ENCODE peak calls at places on chromosomes 7 and 10, in six cellular contexts. J, A, G, F, S and C are unnamed samples.

GRCh38 chr7:139775829-139776266 is 1.9 kb downstream of the HIPK2 start:
- DNase-seq in J (no peak), A (peak), G (peak), F (peak), S (peak), C (peak)

GRCh38 chr7:157851501-157852067 is 514.8 kb downstream of the DNAJB6 start:
- DNase-seq in J (no peak), A (peak), G (no peak), F (no peak), S (no peak), C (peak)

GRCh38 chr10:132714906-132715790 is 70.8 kb downstream of the NKX6-2 start:
- DNase-seq in J (no peak), A (peak), G (no peak), F (no peak), S (no peak), C (peak)

GRCh38 chr7:34497153-34497777 is 160.8 kb upstream of the NPSR1 start:
- DNase-seq in J (no peak), A (no peak), G (peak), F (no peak), S (no peak), C (no peak)

GRCh38 chr10:60289800-60290199 is 99.9 kb downstream of the ANK3 start:
- DNase-seq in J (no peak), A (no peak), G (no peak), F (no peak), S (no peak), C (no peak)

GRCh38 chr7:36080843-36081242 is 72.2 kb upstream of the EEPD1 start:
- DNase-seq in J (no peak), A (no peak), G (no peak), F (no peak), S (no peak), C (no peak)

GRCh38 chr7:35415411-35415822 is 161.5 kb upstream of the TBX20 start:
- DNase-seq in J (peak), A (peak), G (no peak), F (no peak), S (no peak), C (no peak)

GRCh38 chr7:155470686-155471638 is 13.0 kb downstream of the EN2 start:
- DNase-seq in J (no peak), A (no peak), G (no peak), F (no peak), S (no peak), C (no peak)

GRCh38 chr10:87060280-87060928 is 34.2 kb downstream of the GLUD1 start:
- DNase-seq in J (no peak), A (no peak), G (no peak), F (no peak), S (no peak), C (no peak)

GRCh38 chr10:95229724-95230627 is 35.9 kb downstream of the ACSM6 start:
- DNase-seq in J (peak), A (no peak), G (peak), F (no peak), S (peak), C (no peak)

GRCh38 chr7:140334341-140335057 is 63.8 kb downstream of the SLC37A3 start:
- DNase-seq in J (no peak), A (no peak), G (no peak), F (no peak), S (no peak), C (no peak)

GRCh38 chr7:74396993-74397392 is 56.7 kb upstream of the GTF2IRD1 start:
- DNase-seq in J (no peak), A (no peak), G (no peak), F (no peak), S (no peak), C (no peak)

GRCh38 chr7:96183163-96183562 is 138.7 kb downstream of the SLC25A13 start:
- DNase-seq in J (no peak), A (no peak), G (no peak), F (no peak), S (no peak), C (no peak)

GRCh38 chr7:116152276-116152675 is 58.1 kb upstream of the TES start:
- DNase-seq in J (no peak), A (no peak), G (no peak), F (no peak), S (no peak), C (no peak)

GRCh38 chr10:61781969-61782403 is 119.3 kb downstream of the CABCOCO1 start:
- DNase-seq in J (no peak), A (no peak), G (no peak), F (no peak), S (peak), C (no peak)

GRCh38 chr10:102118867-102119266 is 1.3 kb downstream of the LDB1 start:
- DNase-seq in J (no peak), A (peak), G (no peak), F (peak), S (peak), C (no peak)

GRCh38 chr7:128236924-128237586 is 4.0 kb upstream of the LEP start:
- DNase-seq in J (no peak), A (no peak), G (peak), F (no peak), S (peak), C (no peak)

GRCh38 chr7:27560706-27561235 is 101.9 kb downstream of the HIBADH start:
- DNase-seq in J (no peak), A (no peak), G (no peak), F (no peak), S (peak), C (no peak)

GRCh38 chr7:41732279-41733062 is 29.6 kb upstream of the INHBA start:
- DNase-seq in J (no peak), A (no peak), G (no peak), F (no peak), S (peak), C (no peak)

GRCh38 chr7:54426406-54426805 is 115.8 kb upstream of the VSTM2A start:
- DNase-seq in J (no peak), A (no peak), G (no peak), F (no peak), S (no peak), C (no peak)

GRCh38 chr7:34313289-34313688 is 344.7 kb upstream of the NPSR1 start:
- DNase-seq in J (no peak), A (no peak), G (no peak), F (no peak), S (peak), C (no peak)

GRCh38 chr7:64951250-64951848 is 39.5 kb downstream of the ZNF117 start:
- DNase-seq in J (no peak), A (no peak), G (peak), F (no peak), S (peak), C (no peak)

DNA sequence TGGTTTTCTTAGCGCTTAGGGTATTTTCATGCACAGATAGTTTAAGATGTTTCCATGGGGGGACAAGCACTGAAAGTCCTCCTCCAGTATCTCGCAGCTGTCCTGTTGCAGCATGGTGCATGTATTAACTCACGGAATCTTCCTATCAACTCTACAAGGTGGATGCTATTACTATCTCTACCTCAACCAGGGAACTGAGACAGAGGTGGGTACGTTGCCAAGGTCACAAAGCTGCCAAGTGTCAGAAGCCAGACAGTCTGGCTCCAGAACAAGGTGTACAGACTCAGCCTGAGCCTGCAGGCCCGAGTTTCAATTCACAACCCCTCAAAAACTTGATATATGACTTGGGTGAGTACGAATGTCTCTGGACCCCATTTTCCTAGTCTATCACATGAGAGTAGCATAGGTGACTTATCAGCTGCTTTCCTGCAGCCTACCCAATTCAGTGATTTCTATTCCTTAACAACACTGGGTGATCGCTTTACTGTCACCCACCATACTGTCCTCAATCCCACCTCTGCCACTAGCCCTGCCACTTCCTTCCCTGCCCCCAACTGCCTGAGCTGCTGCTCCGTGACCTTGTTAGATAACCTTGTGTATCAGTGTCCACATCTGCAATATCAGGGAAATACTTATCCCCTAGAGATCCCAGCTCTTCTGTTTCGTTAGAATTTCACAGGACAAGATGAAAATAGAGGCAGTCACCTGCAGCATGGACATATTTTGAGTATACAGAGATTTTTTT is 92.1 kb downstream of the ABCC2 start:
- DNase-seq in J (no peak), A (no peak), G (no peak), F (no peak), S (no peak), C (no peak)
- TF ChIP-seq POLR2A in J (no peak), A (no peak), G (no peak), F (no peak), S (no peak), C (no peak)

GRCh38 chr10:100746413-100746931 is 1.1 kb downstream of the PAX2 start:
- DNase-seq in J (no peak), A (no peak), G (no peak), F (no peak), S (no peak), C (no peak)

GRCh38 chr10:100748251-100749058 is 3.1 kb downstream of the PAX2 start:
- DNase-seq in J (no peak), A (no peak), G (no peak), F (no peak), S (no peak), C (no peak)

GRCh38 chr10:100745882-100746412 is 565 bp downstream of the PAX2 start:
- DNase-seq in J (no peak), A (no peak), G (no peak), F (no peak), S (no peak), C (no peak)

GRCh38 chr10:100747826-100748231 is 2.4 kb downstream of the PAX2 start:
- DNase-seq in J (no peak), A (no peak), G (no peak), F (no peak), S (no peak), C (no peak)

DNA sequence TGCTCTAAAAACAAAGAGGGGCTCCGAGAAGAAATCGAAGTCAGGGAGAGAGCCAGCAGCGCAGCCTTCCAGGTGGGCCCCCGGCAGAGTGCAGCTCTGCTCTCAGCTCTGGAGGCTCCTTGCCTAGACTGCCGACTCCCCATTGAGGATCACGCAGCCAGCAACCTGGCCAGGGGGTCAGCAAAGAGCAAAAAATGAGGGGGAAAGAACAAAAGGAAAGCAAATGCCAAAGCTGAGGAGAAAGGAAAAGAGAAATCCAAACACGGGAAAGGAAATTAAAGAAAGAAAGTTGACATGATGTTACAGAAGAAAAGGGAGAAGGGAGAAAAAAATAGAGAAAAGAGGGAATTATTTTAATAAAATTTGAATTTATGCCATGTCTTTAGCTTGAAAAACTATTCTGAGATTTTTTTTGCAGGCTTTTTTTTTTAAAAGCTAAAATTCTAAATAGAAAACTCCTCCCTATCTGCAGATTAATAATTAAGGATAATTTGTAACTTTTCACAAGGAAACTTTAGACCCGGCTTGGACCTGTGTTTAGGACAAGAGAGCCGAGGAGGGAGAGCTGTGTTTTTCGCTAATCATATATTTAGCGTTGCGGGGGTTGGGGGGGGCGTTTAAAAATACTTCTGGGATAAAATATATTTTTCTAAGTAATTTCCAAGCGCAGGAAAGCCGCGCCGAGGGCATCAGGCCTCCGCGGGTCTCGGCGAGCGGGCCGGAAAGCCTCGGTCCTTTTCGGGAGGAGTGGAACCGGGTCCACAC is 1.9 kb downstream of the PAX2 start:
- DNase-seq in J (no peak), A (no peak), G (no peak), F (no peak), S (no peak), C (no peak)
- H3K4me3 ChIP-seq in J (peak), A (peak), G (no peak), F (no peak), S (no peak), C (no peak)

GRCh38 chr10:32713560-32713959 is 244.5 kb downstream of the ITGB1 start:
- DNase-seq in J (no peak), A (no peak), G (no peak), F (no peak), S (no peak), C (no peak)
- TF ChIP-seq CTCF in J (no peak), A (no peak), G (no peak), F (no peak), S (peak), C (no peak)

DNA sequence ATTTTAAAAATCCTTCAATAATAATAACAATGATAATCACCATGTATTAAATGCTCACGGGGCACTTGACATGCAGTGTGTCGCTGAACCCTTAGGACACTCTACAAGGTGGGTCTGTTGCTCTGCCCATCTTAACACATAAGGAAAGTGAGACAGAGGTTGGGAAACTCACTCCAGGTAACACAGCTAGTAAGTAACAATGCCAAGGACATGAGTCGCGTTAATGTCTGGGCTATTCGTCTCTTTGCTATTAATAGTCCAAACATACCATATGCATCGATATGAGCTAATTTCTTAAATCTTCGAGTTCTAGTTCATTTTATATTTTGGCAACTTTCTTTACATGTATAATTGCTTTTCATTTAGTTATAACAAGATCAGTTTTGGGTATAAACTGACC is 79.5 kb downstream of the BEND7 start:
- DNase-seq in J (no peak), A (no peak), G (no peak), F (no peak), S (peak), C (no peak)
- TF ChIP-seq POLR2A in J (no peak), A (no peak), G (no peak), F (no peak), S (no peak), C (no peak)

GRCh38 chr10:77636967-77637473 is 588 bp downstream of the KCNMA1 start:
- DNase-seq in J (no peak), A (no peak), G (no peak), F (no peak), S (no peak), C (no peak)
- H3K4me3 ChIP-seq in J (peak), A (peak), G (peak), F (peak), S (peak), C (peak)

GRCh38 chr7:39746162-39746782 is 122.9 kb downstream of the RALA start:
- DNase-seq in J (no peak), A (peak), G (peak), F (peak), S (peak), C (peak)
- TF ChIP-seq CTCF in J (peak), A (peak), G (peak), F (peak), S (peak), C (no peak)

GRCh38 chr10:3803884-3804741 is 19.1 kb upstream of the KLF6 start:
- DNase-seq in J (peak), A (no peak), G (no peak), F (no peak), S (peak), C (no peak)
- TF ChIP-seq POLR2A in J (no peak), A (no peak), G (no peak), F (no peak), S (no peak), C (no peak)